ENCODE peak calls at places on chromosomes 7 and 10, in four cellular contexts. L is HL-60, U is K562, W is GM12878. J is an unnamed sample.

GRCh38 chr10:118395919-118396318 is 53.8 kb upstream of the FAM204A start:
- DNase-seq in L (no peak), U (no peak), W (no peak), J (no peak)

GRCh38 chr7:73906874-73907273 is 45.9 kb downstream of the TMEM270 start:
- DNase-seq in L (no peak), U (no peak), W (no peak), J (no peak)

GRCh38 chr10:35335718-35336083 is 608 bp upstream of the CCNY start:
- DNase-seq in L (peak; percentile 35), U (no peak), W (no peak), J (no peak)

GRCh38 chr7:25832926-25833325 is 319.1 kb upstream of the NFE2L3 start:
- DNase-seq in L (no peak), U (no peak), W (no peak), J (no peak)

GRCh38 chr7:119562839-119563238 is 710.1 kb upstream of the KCND2 start:
- DNase-seq in L (no peak), U (no peak), W (no peak), J (no peak)

GRCh38 chr10:372566-372965 is 237.3 kb downstream of the ZMYND11 start:
- DNase-seq in L (no peak), U (no peak), W (no peak), J (no peak)

GRCh38 chr7:142791502-142791901 is 20.7 kb downstream of the PRSS2 start:
- DNase-seq in L (no peak), U (no peak), W (no peak), J (no peak)

GRCh38 chr7:112134039-112134438 is 72.2 kb downstream of the DOCK4 start:
- DNase-seq in L (no peak), U (no peak), W (no peak), J (no peak)

GRCh38 chr7:82865856-82866255 is 296.8 kb downstream of the PCLO start:
- DNase-seq in L (no peak), U (no peak), W (no peak), J (no peak)

GRCh38 chr7:122944682-122945303 is 50.7 kb downstream of the TAS2R16 start:
- DNase-seq in L (no peak), U (no peak), W (no peak), J (no peak)

GRCh38 chr10:16545126-16545736 is 23.6 kb upstream of the C1QL3 start:
- DNase-seq in L (no peak), U (peak; percentile 46), W (no peak), J (peak; percentile 30)

GRCh38 chr7:86407291-86407690 is 236.4 kb upstream of the GRM3 start:
- DNase-seq in L (no peak), U (no peak), W (no peak), J (no peak)

GRCh38 chr7:130441408-130441854 is 615 bp upstream of the CEP41 start:
- DNase-seq in L (no peak), U (no peak), W (no peak), J (no peak)

GRCh38 chr10:61642073-61642637 is 20.6 kb upstream of the CABCOCO1 start:
- DNase-seq in L (no peak), U (no peak), W (no peak), J (no peak)

GRCh38 chr7:158778476-158778875 is 50.8 kb downstream of the ESYT2 start:
- DNase-seq in L (no peak), U (no peak), W (no peak), J (no peak)

GRCh38 chr10:78982726-78983125 is 86.0 kb upstream of the ZMIZ1 start:
- DNase-seq in L (no peak), U (no peak), W (no peak), J (no peak)

GRCh38 chr7:72710983-72711382 is 117.0 kb downstream of the TYW1B start:
- DNase-seq in L (no peak), U (peak; percentile 87), W (no peak), J (no peak)

GRCh38 chr10:131692176-131692575 is 208.6 kb upstream of the PPP2R2D start:
- DNase-seq in L (no peak), U (no peak), W (no peak), J (no peak)

GRCh38 chr10:68212721-68213352 is 19.1 kb downstream of the ATOH7 start:
- DNase-seq in L (no peak), U (peak; percentile 41), W (no peak), J (no peak)

GRCh38 chr10:29615195-29615594 is 19.6 kb downstream of the SVIL start:
- DNase-seq in L (no peak), U (no peak), W (no peak), J (no peak)

GRCh38 chr10:100996678-100997363 is 2.8 kb upstream of the LZTS2 start:
- DNase-seq in L (peak; percentile 39), U (peak; percentile 60), W (no peak), J (no peak)

GRCh38 chr7:143299840-143300239 is 11.7 kb downstream of the CASP2 start:
- DNase-seq in L (peak; percentile 74), U (peak; percentile 64), W (no peak), J (no peak)

GRCh38 chr7:101792051-101792651 is 25.3 kb upstream of the CUX1 start:
- DNase-seq in L (no peak), U (no peak), W (no peak), J (no peak)

GRCh38 chr10:16155761-16156322 is 281.0 kb upstream of the PTER start:
- DNase-seq in L (no peak), U (no peak), W (no peak), J (no peak)

DNA sequence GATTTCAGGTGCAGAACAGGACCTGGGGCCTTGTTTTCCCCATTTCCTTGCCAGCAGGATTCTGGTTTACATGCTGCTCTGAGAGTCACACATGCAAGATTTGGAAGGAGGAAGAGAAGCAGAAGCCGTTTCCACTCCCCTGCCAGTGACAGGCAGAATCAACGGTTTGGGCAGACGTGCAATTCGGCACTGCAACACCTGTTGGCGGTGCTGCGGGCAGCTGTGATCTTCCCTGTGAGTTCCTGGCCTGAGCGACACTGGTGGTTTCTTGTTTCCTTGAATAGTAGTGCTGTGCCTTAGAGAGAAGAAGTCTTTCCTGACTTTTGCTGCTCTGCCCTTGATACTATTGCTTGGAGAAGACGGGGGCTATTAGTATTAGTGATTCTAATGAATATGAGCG is 1126.2 kb downstream of the TYW1 start:
- DNase-seq in L (no peak), U (no peak), W (no peak), J (no peak)
- TF ChIP-seq SPI1 in L (no peak), U (no peak), W (no peak), J (no peak)

GRCh38 chr10:77120697-77121096 is 516.9 kb downstream of the KCNMA1 start:
- DNase-seq in L (no peak), U (no peak), W (no peak), J (no peak)

GRCh38 chr10:77118603-77119282 is 518.9 kb downstream of the KCNMA1 start:
- DNase-seq in L (no peak), U (no peak), W (no peak), J (no peak)

GRCh38 chr10:77117501-77117900 is 520.1 kb downstream of the KCNMA1 start:
- DNase-seq in L (no peak), U (no peak), W (no peak), J (no peak)

GRCh38 chr10:77121829-77122228 is 515.8 kb downstream of the KCNMA1 start:
- DNase-seq in L (no peak), U (no peak), W (no peak), J (no peak)

DNA sequence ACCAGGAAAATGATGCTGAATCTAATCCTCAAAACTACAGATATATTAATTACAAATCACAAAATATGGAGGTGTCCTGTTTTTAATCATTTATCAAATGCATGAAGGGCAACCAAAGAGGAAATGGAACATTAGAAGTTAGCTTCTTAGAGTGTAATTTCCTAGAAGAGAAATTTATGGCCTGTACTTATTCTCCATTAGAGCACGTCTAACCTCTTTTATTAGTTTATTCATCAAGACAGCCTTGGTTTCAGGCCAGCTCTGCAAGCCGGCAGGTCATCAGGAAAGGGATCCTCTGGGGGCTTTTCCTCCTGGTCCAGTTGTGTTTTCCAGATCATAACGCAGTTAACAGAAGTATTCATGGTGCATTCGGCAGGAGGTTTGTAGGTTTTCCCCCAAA is 517.6 kb downstream of the KCNMA1 start:
- DNase-seq in L (no peak), U (no peak), W (no peak), J (no peak)
- TF ChIP-seq POLR2AphosphoS5 in L (no peak), U (no peak), W (no peak), J (no peak)

DNA sequence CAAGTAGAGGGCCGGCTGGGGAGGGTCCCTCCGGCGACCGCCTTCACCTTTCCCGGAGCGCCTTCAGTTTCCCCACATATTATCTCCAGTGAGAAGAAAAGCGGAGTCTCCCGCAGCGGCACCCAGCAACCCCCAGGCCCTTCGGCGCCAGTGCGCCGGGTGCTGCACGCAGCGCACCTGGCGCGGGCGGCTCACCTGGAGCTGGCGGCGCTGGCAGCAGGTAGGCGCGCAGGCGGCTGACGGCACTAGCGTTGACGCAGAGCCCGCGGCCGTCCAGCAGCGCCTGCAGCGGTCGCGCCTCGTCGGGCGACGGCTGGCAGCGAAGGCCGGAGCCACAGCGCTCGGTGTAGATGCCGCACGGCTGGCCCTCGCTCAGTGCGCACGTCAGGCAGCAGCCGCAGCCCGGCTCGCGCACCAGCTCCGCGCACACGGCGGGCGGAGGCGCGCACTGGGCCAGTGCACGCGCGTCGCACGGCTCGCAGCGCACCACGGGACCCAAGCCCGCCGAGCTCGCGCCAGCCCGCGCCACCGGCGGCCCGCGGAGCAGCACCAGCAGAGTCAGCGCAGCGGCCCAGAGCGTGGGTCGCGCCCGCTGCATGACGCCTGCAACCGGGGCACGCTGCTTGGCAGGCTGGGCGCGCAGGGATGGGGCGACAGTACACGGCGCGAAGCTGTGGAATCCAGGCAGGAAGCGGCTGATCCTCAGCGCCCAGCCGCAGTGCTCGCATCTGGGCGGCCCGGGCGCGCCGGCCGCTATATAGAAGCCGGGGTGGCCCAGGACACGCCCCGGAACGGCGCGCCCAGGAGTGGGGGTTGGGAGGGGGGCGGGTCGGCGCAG is at the start of gene IGFBP3:
- DNase-seq in L (no peak), U (no peak), W (no peak), J (no peak)
- TF ChIP-seq SPI1 in L (no peak), U (no peak), W (no peak), J (no peak)

GRCh38 chr7:7418997-7419396 is 116.7 kb downstream of the COL28A1 start:
- DNase-seq in L (no peak), U (no peak), W (no peak), J (no peak)

GRCh38 chr7:7421850-7422249 is 113.8 kb downstream of the COL28A1 start:
- DNase-seq in L (no peak), U (no peak), W (no peak), J (no peak)

GRCh38 chr7:7417414-7417813 is 118.3 kb downstream of the COL28A1 start:
- DNase-seq in L (no peak), U (no peak), W (no peak), J (no peak)

GRCh38 chr7:7414776-7415603 is 120.7 kb downstream of the COL28A1 start:
- DNase-seq in L (no peak), U (no peak), W (no peak), J (no peak)

DNA sequence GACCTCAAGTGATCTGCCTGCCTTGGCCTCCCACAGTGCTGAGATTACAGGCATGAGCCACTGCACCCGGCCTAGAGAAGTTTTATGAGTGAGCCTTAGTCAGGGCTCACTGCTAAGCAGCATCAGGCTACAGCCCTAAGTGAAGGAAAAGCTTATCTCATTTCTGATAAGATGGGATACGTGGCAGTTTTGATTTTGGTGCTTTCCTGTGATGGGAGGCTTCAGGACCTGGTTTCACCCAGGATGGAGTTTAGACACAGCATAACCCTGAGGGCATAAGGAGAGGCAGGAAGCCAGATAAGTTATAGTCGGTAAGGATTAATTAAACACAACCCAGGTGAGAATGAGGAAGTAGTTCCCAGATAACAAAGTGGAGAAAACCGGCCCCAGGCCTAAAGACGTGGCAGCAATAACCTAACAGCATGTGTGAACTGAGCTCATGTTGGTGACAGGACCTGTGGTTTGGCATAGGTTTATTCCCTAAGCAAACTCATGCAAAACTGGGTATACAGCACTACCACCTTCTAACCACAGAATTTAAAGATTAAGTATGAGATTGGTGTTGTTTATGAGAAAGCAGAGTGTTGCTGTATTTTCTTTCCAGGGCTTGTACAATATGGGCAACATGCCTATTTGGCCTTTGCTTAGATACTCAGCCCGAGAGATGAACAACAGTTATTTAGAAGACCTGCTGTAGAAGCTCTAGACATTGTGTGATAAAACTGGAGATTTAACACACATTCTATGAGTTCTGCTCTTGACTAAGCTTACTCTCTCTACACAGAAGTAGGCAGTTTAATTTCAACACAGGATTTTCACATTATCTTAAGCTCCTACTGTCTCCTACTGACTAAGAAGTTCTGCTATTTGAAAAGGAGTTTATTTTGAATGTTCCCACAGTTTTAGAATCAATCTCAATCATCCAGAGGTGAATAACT is 119.4 kb downstream of the COL28A1 start:
- DNase-seq in L (peak; percentile 57), U (no peak), W (no peak), J (no peak)
- TF ChIP-seq POLR2AphosphoS5 in L (no peak), U (no peak), W (no peak), J (no peak)

J was measured in GM12891.